ENCODE peak calls at places on chromosomes 13 and 19, in five cellular contexts. J, L, T, W and Y are unnamed samples.

GRCh38 chr19:17931532-17932191 is 1.2 kb upstream of the CCDC124 start:
- DNase-seq in J (no peak), L (no peak), T (no peak), W (no peak), Y (no peak)

GRCh38 chr19:798415-799075 is 1.3 kb downstream of the PTBP1 start:
- DNase-seq in J (no peak), L (no peak), T (peak; percentile 31), W (peak; percentile 34), Y (no peak)

GRCh38 chr19:5080030-5080644 is 111.2 kb downstream of the KDM4B start:
- DNase-seq in J (no peak), L (no peak), T (no peak), W (no peak), Y (no peak)

GRCh38 chr13:93368705-93369104 is 142.1 kb downstream of the GPC6 start:
- DNase-seq in J (no peak), L (no peak), T (no peak), W (no peak), Y (no peak)

GRCh38 chr19:18604820-18605159 is 1.8 kb downstream of the CRLF1 start:
- DNase-seq in J (no peak), L (no peak), T (no peak), W (no peak), Y (no peak)

GRCh38 chr13:46039421-46040036 is 13.0 kb downstream of the ZC3H13 start:
- DNase-seq in J (no peak), L (no peak), T (no peak), W (no peak), Y (no peak)

GRCh38 chr13:112451512-112452379 is 75.6 kb downstream of the SPACA7 start:
- DNase-seq in J (no peak), L (no peak), T (no peak), W (no peak), Y (peak; percentile 2)

GRCh38 chr13:50417597-50417996 is 402.4 kb downstream of the KCNRG start:
- DNase-seq in J (peak; percentile 43), L (no peak), T (peak; percentile 44), W (no peak), Y (no peak)

GRCh38 chr13:39408512-39408911 is 194.5 kb downstream of the LHFPL6 start:
- DNase-seq in J (no peak), L (no peak), T (no peak), W (no peak), Y (no peak)
- TF ChIP-seq CTCF in J (no peak), L (no peak), T (no peak), W (no peak), Y (no peak)

DNA sequence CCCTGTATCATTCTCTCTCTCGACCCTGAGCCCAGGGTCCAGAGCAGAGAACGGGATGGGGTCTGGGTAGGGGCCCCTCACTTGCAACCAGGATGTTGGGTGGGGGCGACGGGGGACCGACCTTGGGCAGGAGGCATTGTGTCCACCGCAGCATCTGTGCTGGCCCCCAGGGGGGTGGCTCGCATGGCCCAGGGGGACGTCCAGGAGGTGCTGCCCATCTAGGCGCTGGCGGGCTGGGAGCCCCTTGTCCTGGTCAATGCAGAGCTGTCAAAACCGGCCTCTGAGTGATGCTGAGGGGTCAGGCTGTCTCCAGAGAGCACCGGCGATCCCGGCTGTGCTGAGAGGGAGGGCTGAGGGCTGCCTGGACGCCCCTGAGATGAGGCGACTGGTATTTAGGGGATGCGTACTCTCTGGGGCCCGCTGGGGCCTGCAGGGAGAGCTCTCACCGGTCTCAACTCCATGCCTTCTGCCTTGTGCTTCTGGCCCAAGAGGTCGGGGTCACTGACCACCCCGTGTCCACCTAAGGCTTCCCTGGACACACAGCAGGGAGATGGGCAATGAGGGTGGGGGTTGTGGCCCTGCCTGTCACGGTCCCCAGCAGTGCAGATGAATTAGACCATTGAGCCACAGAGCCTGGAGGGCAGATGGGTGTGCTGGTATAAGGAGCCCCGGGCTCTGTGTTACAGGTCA is 8.5 kb downstream of the RPS9 start:
- DNase-seq in J (peak; percentile 23), L (no peak), T (no peak), W (no peak), Y (no peak)
- TF ChIP-seq CTCF in J (no peak), L (no peak), T (no peak), W (no peak), Y (no peak)

GRCh38 chr19:2944775-2945574 is at the start of gene ZNF77:
- DNase-seq in J (peak; percentile 99), L (peak; percentile 99), T (peak; percentile 99), W (peak; percentile 100), Y (peak; percentile 100)
- TF ChIP-seq CTCF in J (no peak), L (peak; percentile 26), T (peak; percentile 11), W (no peak), Y (no peak)

GRCh38 chr19:45125975-45126493 is 33.1 kb downstream of the PPP1R37 start:
- DNase-seq in J (peak; percentile 59), L (peak; percentile 72), T (peak; percentile 65), W (peak; percentile 74), Y (peak; percentile 58)
- TF ChIP-seq CTCF in J (peak; percentile 75), L (peak; percentile 57), T (peak; percentile 69), W (peak; percentile 85), Y (peak; percentile 77)

GRCh38 chr19:10230155-10230903 is 802 bp downstream of the S1PR2 start:
- DNase-seq in J (no peak), L (peak; percentile 60), T (peak; percentile 56), W (no peak), Y (peak; percentile 70)

GRCh38 chr19:10231624-10232228 is 595 bp upstream of the S1PR2 start:
- DNase-seq in J (no peak), L (no peak), T (no peak), W (no peak), Y (no peak)

GRCh38 chr19:10235003-10235402 is 3.9 kb upstream of the S1PR2 start:
- DNase-seq in J (no peak), L (no peak), T (no peak), W (peak; percentile 39), Y (no peak)

GRCh38 chr19:10230904-10231623 is at the start of gene S1PR2:
- DNase-seq in J (peak; percentile 78), L (peak; percentile 81), T (peak; percentile 87), W (peak; percentile 89), Y (peak; percentile 68)

DNA sequence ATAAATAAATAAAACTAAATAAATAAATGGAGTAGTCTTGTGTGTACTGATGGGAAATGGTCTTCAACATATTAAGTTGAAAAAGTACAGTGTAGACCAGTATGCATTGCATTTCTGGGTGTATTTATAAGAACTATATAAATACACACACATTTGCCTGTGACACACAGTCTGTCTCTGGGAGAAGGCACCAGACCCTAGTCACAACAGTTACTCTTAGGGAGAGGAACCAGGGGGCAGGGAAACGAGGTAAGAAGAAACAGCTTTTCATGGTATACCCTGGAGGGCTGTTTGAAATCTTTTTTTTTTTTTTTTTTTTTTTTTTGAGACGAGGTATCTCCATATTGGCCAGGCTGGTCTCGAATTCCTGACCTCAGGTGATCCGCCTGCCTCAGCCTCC is 2.8 kb upstream of the S1PR2 start:
- DNase-seq in J (no peak), L (no peak), T (no peak), W (peak; percentile 50), Y (no peak)
- TF ChIP-seq CTCF in J (no peak), L (no peak), T (no peak), W (no peak), Y (no peak)

GRCh38 chr13:62014299-62014698 is 598.6 kb upstream of the PCDH20 start:
- DNase-seq in J (peak; percentile 1), L (no peak), T (no peak), W (peak; percentile 32), Y (no peak)
- TF ChIP-seq CTCF in J (no peak), L (no peak), T (peak; percentile 14), W (peak; percentile 72), Y (no peak)

GRCh38 chr13:27449081-27449603 is 1.2 kb downstream of the MTIF3 start:
- DNase-seq in J (no peak), L (no peak), T (no peak), W (no peak), Y (no peak)

GRCh38 chr13:27450921-27451461 is 627 bp upstream of the MTIF3 start:
- DNase-seq in J (peak; percentile 57), L (peak; percentile 43), T (peak; percentile 38), W (peak; percentile 28), Y (peak; percentile 42)

GRCh38 chr13:27446986-27447583 is 3.3 kb downstream of the MTIF3 start:
- DNase-seq in J (no peak), L (peak; percentile 67), T (no peak), W (peak; percentile 79), Y (no peak)

GRCh38 chr13:27448308-27448707 is 2.1 kb downstream of the MTIF3 start:
- DNase-seq in J (no peak), L (no peak), T (no peak), W (no peak), Y (no peak)

DNA sequence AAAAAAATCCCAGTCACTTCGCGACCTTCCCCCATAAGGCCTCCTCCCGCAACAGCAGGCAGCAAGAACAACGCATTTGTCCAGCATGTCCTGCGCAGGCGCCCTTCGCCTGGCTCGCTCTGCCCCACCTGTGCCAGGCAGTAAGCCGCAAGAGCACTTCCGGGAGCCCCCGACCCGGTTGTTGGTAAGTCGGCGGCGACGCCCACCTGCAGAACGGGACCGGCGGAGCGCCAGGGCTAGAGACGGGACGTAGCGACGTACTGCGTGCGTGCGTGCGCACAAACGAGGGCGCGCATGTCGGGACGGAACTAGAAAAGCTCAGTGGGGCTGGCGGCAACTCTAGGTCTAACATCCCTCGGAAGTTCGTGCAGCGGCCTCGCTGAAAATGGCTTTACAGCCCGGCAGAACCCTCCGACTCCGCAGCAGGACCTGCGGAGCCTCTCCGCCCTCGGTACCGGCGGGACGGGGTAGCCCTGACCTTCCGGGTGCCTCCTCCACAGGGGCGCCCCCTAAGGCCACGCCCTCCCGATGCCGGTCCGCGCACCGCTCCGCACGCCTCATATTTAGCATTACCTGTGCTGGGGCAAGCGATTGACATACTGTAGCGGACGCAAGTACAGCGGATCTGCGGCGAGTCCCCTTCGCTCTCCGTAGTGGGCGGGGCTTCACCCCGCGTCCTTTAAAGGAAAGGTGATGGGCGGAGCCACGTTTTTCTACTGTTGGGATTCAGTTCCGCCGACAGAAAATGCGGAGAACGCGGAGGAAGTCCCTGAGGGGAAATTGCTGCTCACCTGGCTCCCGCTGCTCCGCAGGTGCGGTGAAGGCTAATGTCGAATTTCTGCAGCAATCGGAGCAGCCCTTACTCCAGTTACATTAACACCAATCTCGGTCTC is at the start of gene MTIF3:
- DNase-seq in J (peak; percentile 92), L (peak; percentile 98), T (peak; percentile 94), W (peak; percentile 99), Y (peak; percentile 87)
- TF ChIP-seq CTCF in J (peak; percentile 2), L (peak; percentile 2), T (no peak), W (peak; percentile 23), Y (no peak)

GRCh38 chr13:99265823-99266426 is 7.7 kb upstream of the GPR18 start:
- DNase-seq in J (peak; percentile 74), L (no peak), T (no peak), W (peak; percentile 61), Y (no peak)
- TF ChIP-seq CTCF in J (peak; percentile 56), L (peak; percentile 79), T (peak; percentile 74), W (peak; percentile 78), Y (peak; percentile 94)

GRCh38 chr19:31459430-31459829 is 110.2 kb upstream of the TSHZ3 start:
- DNase-seq in J (peak; percentile 22), L (no peak), T (no peak), W (no peak), Y (no peak)
- TF ChIP-seq CTCF in J (peak; percentile 23), L (no peak), T (no peak), W (no peak), Y (no peak)